ENCODE peak calls at places on chromosomes 7 and 10, in eight cellular contexts. Q is progenitor cell of endocrine pancreas, K is mucosa of descending colon, L is activated B cell treated with CpG ODN at 0.5 μM for 24 hours, V is cardiac muscle cell, M is mesothelial cell of epicardium, T is fibroblast of mammary gland, G is heart right ventricle. W is an unnamed sample.

GRCh38 chr10:117339569-117339968 is 35.7 kb downstream of the PDZD8 start:
- DNase-seq in Q (no peak), K (no peak), L (no peak), V (peak; percentile 39), M (no peak), T (peak; percentile 59), G (no peak), W (no peak)

GRCh38 chr10:126387931-126388911 is at the start of gene ADAM12:
- DNase-seq in Q (no peak), K (no peak), L (no peak), V (peak; percentile 49), M (peak; percentile 59), T (peak; percentile 80), G (peak; percentile 34), W (peak; percentile 18)

GRCh38 chr7:124765401-124766352 is at the start of gene GPR37:
- DNase-seq in Q (peak; percentile 54), K (peak; percentile 70), L (no peak), V (peak; percentile 58), M (peak; percentile 83), T (peak; percentile 33), G (no peak), W (peak; percentile 77)

GRCh38 chr10:13993169-13993568 is 337.6 kb downstream of the FRMD4A start:
- DNase-seq in Q (no peak), K (peak; percentile 7), L (no peak), V (no peak), M (no peak), T (peak; percentile 89), G (no peak), W (no peak)

GRCh38 chr10:31582365-31583052 is 263.5 kb downstream of the ZEB1 start:
- DNase-seq in Q (no peak), K (no peak), L (no peak), V (no peak), M (no peak), T (no peak), G (peak; percentile 46), W (no peak)

GRCh38 chr7:42886129-42886528 is 25.7 kb downstream of the C7orf25 start:
- DNase-seq in Q (no peak), K (no peak), L (no peak), V (no peak), M (no peak), T (peak; percentile 32), G (no peak), W (no peak)

GRCh38 chr10:11743461-11744338 is 1.5 kb downstream of the ECHDC3 start:
- DNase-seq in Q (no peak), K (no peak), L (no peak), V (no peak), M (no peak), T (no peak), G (no peak), W (no peak)

GRCh38 chr7:127821146-127821545 is 169.2 kb downstream of the SND1 start:
- DNase-seq in Q (no peak), K (no peak), L (no peak), V (no peak), M (no peak), T (no peak), G (no peak), W (no peak)

GRCh38 chr7:138478499-138478908 is 18.4 kb downstream of the TRIM24 start:
- DNase-seq in Q (no peak), K (no peak), L (no peak), V (no peak), M (no peak), T (no peak), G (no peak), W (peak; percentile 23)

GRCh38 chr10:133401500-133401899 is 7.5 kb downstream of the MTG1 start:
- DNase-seq in Q (no peak), K (no peak), L (no peak), V (no peak), M (peak; percentile 36), T (no peak), G (no peak), W (no peak)

GRCh38 chr7:144388950-144389349 is 14.5 kb downstream of the NOBOX start:
- DNase-seq in Q (no peak), K (no peak), L (no peak), V (no peak), M (no peak), T (no peak), G (no peak), W (no peak)

GRCh38 chr7:125061776-125062397 is 132.3 kb upstream of the POT1 start:
- DNase-seq in Q (no peak), K (no peak), L (no peak), V (no peak), M (no peak), T (peak; percentile 59), G (no peak), W (peak; percentile 19)

GRCh38 chr10:26334232-26334931 is 103.8 kb upstream of the APBB1IP start:
- DNase-seq in Q (no peak), K (no peak), L (no peak), V (no peak), M (no peak), T (no peak), G (no peak), W (no peak)

GRCh38 chr10:13987472-13987871 is 343.3 kb downstream of the FRMD4A start:
- DNase-seq in Q (no peak), K (no peak), L (no peak), V (no peak), M (no peak), T (peak; percentile 86), G (no peak), W (peak; percentile 36)

GRCh38 chr7:5422324-5423271 is 1.0 kb downstream of the TNRC18 start:
- DNase-seq in Q (no peak), K (peak; percentile 35), L (peak; percentile 24), V (peak; percentile 50), M (peak; percentile 53), T (peak; percentile 55), G (no peak), W (no peak)

GRCh38 chr7:30726296-30727006 is 25.5 kb upstream of the INMT start:
- DNase-seq in Q (no peak), K (no peak), L (no peak), V (no peak), M (no peak), T (no peak), G (no peak), W (no peak)

GRCh38 chr10:57260175-57260574 is 899.1 kb upstream of the ZWINT start:
- DNase-seq in Q (no peak), K (no peak), L (no peak), V (no peak), M (no peak), T (no peak), G (no peak), W (no peak)

GRCh38 chr10:59366310-59366709 is 4.0 kb upstream of the FAM13C start:
- DNase-seq in Q (no peak), K (peak; percentile 34), L (no peak), V (no peak), M (no peak), T (peak; percentile 44), G (peak; percentile 91), W (no peak)

GRCh38 chr7:74364061-74364460 is 74.9 kb downstream of the CLIP2 start:
- DNase-seq in Q (no peak), K (no peak), L (no peak), V (no peak), M (no peak), T (no peak), G (no peak), W (no peak)
- TF ChIP-seq CTCF in Q (peak; percentile 26), K (no peak), L (no peak), V (peak; percentile 17), M (no peak), T (peak; percentile 4), G (no peak), W (no peak)

GRCh38 chr10:80498039-80498832 is 39.5 kb upstream of the SH2D4B start:
- DNase-seq in Q (no peak), K (no peak), L (no peak), V (no peak), M (no peak), T (no peak), G (no peak), W (no peak)

GRCh38 chr10:80496555-80497172 is 41.0 kb upstream of the SH2D4B start:
- DNase-seq in Q (no peak), K (no peak), L (no peak), V (no peak), M (no peak), T (no peak), G (no peak), W (no peak)

GRCh38 chr10:80500572-80501380 is 36.9 kb upstream of the SH2D4B start:
- DNase-seq in Q (no peak), K (no peak), L (peak; percentile 43), V (no peak), M (no peak), T (peak; percentile 83), G (peak; percentile 76), W (peak; percentile 62)

GRCh38 chr10:80497187-80498038 is 40.3 kb upstream of the SH2D4B start:
- DNase-seq in Q (no peak), K (peak; percentile 56), L (no peak), V (no peak), M (no peak), T (peak; percentile 90), G (peak; percentile 73), W (no peak)

GRCh38 chr10:80498833-80499671 is 38.6 kb upstream of the SH2D4B start:
- DNase-seq in Q (no peak), K (peak; percentile 81), L (no peak), V (no peak), M (no peak), T (peak; percentile 99), G (peak; percentile 82), W (no peak)
- TF ChIP-seq CTCF in Q (no peak), K (no peak), L (no peak), V (peak; percentile 4), M (no peak), T (no peak), G (no peak), W (no peak)

GRCh38 chr7:31758770-31759169 is 71.8 kb downstream of the PPP1R17 start:
- DNase-seq in Q (no peak), K (no peak), L (no peak), V (no peak), M (no peak), T (peak; percentile 3), G (no peak), W (no peak)
- TF ChIP-seq CTCF in Q (no peak), K (no peak), L (no peak), V (no peak), M (no peak), T (no peak), G (no peak), W (no peak)

DNA sequence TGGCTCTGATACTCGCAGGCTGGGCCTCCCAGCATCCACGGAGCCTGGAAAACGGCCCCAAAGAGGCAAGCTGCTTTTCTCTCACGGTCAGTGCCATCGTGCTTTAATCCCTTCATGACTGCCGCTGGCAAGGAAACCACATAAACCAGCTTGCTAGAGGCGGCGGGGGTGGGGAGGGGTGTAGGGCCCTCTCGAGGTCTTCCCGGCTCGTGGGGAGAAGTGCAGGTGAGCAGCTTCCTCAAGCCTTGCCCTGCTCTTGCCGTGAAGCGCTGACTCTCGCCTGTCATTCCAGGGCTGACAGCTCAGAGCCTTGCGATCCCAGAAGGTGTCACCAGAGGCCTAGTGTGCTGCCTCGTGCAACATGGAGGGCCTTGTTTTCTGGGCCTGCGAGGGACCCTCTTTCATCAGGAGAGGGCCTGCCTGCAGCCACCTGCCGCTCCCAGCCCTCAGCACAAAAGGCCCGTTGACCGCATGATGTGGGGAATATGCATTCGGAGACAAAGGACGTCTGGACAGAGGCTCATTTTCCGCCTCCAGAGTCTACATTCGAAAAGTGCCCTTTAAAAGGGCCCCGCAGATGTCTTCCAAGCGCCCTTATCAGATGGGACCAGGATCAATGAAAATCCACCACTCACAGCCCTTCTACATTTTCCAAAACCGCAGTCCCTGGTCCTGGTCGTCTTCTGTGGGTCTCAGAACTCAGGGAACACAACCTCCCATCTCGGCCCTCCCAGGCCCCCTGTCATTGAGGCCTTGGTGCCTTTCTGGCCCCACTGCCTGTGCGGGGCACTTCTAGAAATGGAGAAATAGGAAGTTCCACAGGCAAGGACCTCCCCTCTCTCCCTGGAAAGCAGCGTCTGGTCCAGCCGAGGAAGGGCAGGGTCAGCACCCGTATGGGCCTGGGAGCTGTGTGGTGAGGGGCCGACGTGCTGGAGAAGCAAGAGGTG is 58.7 kb downstream of the ZRANB1 start:
- DNase-seq in Q (no peak), K (no peak), L (no peak), V (no peak), M (no peak), T (no peak), G (peak; percentile 18), W (peak; percentile 43)
- TF ChIP-seq CTCF in Q (no peak), K (no peak), L (no peak), V (peak; percentile 21), M (no peak), T (no peak), G (peak; percentile 22), W (no peak)